ENCODE peak calls at places on chromosome 17, in five cellular contexts. C is heart left ventricle; M is fibroblast of mammary gland; R is effector memory CD4-positive, alpha-beta T cell; H is aorta. D is an unnamed sample.
A peak's percentile ranks its signal among the peaks of the same experiment; 100 is the strongest.

GRCh38 chr17:81884968-81885367 is 6.4 kb downstream of the ALYREF start:
- DNase-seq in H (peak; percentile 68), M (no peak), R (no peak), C (no peak), D (no peak)

GRCh38 chr17:83096401-83097220 is 17.2 kb downstream of the METRNL start:
- DNase-seq in M (no peak), R (no peak), H (no peak), C (no peak), D (no peak)

GRCh38 chr17:3482851-3483250 is 7.1 kb downstream of the ASPA start:
- DNase-seq in M (no peak), H (no peak), C (no peak), R (no peak), D (no peak)

GRCh38 chr17:2892305-2892971 is 96.2 kb downstream of the RAP1GAP2 start:
- DNase-seq in R (no peak), C (no peak), H (no peak), M (peak; percentile 96), D (no peak)

GRCh38 chr17:17019891-17020456 is 22.3 kb upstream of the MPRIP start:
- DNase-seq in C (no peak), M (no peak), H (peak; percentile 76), R (no peak), D (no peak)

GRCh38 chr17:58416396-58416795 is 938 bp downstream of the RNF43 start:
- DNase-seq in H (no peak), R (no peak), M (no peak), C (no peak), D (no peak)

GRCh38 chr17:66834919-66835454 is at the start of gene CACNG5:
- DNase-seq in C (no peak), M (no peak), R (no peak), H (no peak), D (no peak)

GRCh38 chr17:76370261-76370993 is 14.0 kb upstream of the SPHK1 start:
- DNase-seq in R (no peak), M (peak; percentile 99), H (peak; percentile 97), C (peak; percentile 86), D (peak; percentile 91)

GRCh38 chr17:67058036-67058435 is 13.7 kb downstream of the CACNG1 start:
- DNase-seq in C (no peak), M (no peak), H (no peak), R (no peak), D (no peak)

GRCh38 chr17:29569245-29569950 is 897 bp downstream of the TP53I13 start:
- DNase-seq in H (peak; percentile 60), M (no peak), C (peak; percentile 28), R (no peak), D (peak; percentile 59)

GRCh38 chr17:54944796-54945195 is 23.7 kb downstream of the COX11 start:
- DNase-seq in M (peak; percentile 15), R (no peak), C (no peak), H (no peak), D (no peak)

GRCh38 chr17:80109713-80110446 is 8.5 kb downstream of the GAA start:
- DNase-seq in C (no peak), R (no peak), M (no peak), H (no peak), D (no peak)

GRCh38 chr17:3944485-3945388 is 19.5 kb downstream of the ATP2A3 start:
- DNase-seq in R (peak; percentile 12), C (peak; percentile 70), M (peak; percentile 38), H (peak; percentile 88), D (no peak)

GRCh38 chr17:77802811-77803220 is 155.7 kb upstream of the TNRC6C start:
- DNase-seq in C (peak; percentile 42), R (no peak), H (peak; percentile 82), M (no peak), D (no peak)

GRCh38 chr17:59046192-59046591 is 60.5 kb downstream of the TRIM37 start:
- DNase-seq in C (no peak), R (no peak), H (no peak), M (peak; percentile 66), D (no peak)

GRCh38 chr17:51435171-51435552 is 174.8 kb downstream of the UTP18 start:
- DNase-seq in H (no peak), C (no peak), M (no peak), R (peak; percentile 44), D (no peak)

GRCh38 chr17:51260960-51261958 is 913 bp downstream of the UTP18 start:
- DNase-seq in M (no peak), H (peak; percentile 91), C (peak; percentile 70), R (peak; percentile 70), D (no peak)

GRCh38 chr17:81342700-81343070 is 47.6 kb upstream of the SLC38A10 start:
- DNase-seq in H (peak; percentile 74), C (no peak), M (no peak), R (no peak), D (no peak)

GRCh38 chr17:57400648-57401047 is 144.3 kb downstream of the MSI2 start:
- DNase-seq in M (no peak), R (no peak), H (no peak), C (no peak), D (no peak)

GRCh38 chr17:27762527-27763305 is 37.6 kb downstream of the NOS2 start:
- DNase-seq in R (no peak), H (no peak), M (peak; percentile 33), C (no peak), D (no peak)

GRCh38 chr17:63516910-63517824 is 6.0 kb upstream of the KCNH6 start:
- DNase-seq in H (no peak), M (peak; percentile 66), C (no peak), R (no peak), D (no peak)

GRCh38 chr17:32112416-32112815 is 29.9 kb upstream of the RHOT1 start:
- DNase-seq in H (no peak), M (no peak), R (no peak), C (no peak), D (no peak)

GRCh38 chr17:48792033-48792798 is 24.8 kb downstream of the TTLL6 start:
- DNase-seq in R (no peak), M (no peak), C (no peak), H (peak; percentile 9), D (no peak)

GRCh38 chr17:66713533-66714042 is 121.3 kb upstream of the CACNG5 start:
- DNase-seq in C (no peak), M (no peak), H (no peak), R (no peak), D (no peak)

GRCh38 chr17:65323055-65323454 is 185.9 kb downstream of the RGS9 start:
- DNase-seq in M (no peak), H (no peak), C (no peak), R (no peak), D (no peak)

GRCh38 chr17:28317965-28318758 is 838 bp upstream of the TMEM97 start:
- DNase-seq in M (no peak), R (no peak), H (peak; percentile 74), C (no peak), D (no peak)

GRCh38 chr17:66306413-66306812 is 4.0 kb downstream of the PRKCA start:
- DNase-seq in H (no peak), M (peak; percentile 55), R (no peak), C (no peak), D (no peak)

DNA sequence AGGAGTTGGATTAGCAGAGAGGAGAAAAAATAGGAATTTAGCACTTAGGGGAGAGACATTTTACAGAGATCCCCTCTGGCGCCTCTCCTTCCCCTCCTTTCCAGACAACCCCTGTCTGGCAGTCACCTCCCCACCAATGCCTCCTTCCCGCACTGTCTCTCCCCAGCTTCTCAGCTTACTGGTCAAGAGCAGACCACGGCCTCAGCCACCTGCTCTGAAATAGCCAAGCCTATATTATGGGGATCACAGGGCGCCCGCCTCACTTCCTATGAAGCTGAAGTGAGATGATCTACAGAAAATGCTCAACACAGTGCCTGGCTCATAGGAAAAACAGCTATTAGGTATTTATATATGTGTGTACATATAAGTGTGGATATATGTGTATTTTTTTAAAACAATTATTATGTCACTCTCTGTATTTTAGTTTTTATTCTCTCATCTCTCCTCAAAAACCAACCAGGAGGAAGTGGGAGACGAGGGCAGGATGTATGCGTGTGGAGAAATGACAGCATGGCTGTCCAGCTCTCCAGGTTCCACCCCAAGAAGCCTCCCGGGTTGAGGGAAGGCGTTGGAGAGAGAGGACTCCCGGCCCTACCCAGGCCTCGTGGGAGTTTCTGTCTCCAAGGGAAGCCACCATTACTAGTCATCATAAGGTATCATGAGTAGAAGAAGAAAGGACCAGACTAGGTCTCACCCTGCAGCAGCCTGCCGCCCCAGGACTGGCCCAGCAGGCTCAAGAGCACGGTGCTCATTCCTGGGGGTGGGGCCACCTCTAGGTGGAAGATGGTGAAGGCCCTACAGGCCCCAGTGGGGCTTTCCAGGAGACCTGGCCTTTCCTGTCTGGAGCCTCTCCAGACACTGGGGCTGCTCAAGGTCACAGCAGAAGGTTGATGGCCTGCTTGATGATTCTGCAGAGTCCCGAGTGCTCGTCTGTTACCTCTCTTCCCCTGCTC is 27.2 kb downstream of the MAP3K14 start:
- DNase-seq in C (no peak), R (no peak), H (no peak), M (no peak), D (no peak)
- H3K4me3 ChIP-seq in C (no peak overlapping the region), R (no peak overlapping the region), H (no peak overlapping the region), M (no peak overlapping the region), D (no peak overlapping the region)

GRCh38 chr17:40095944-40096791 is 4.2 kb downstream of the NR1D1 start:
- DNase-seq in C (peak; percentile 68), H (no peak), M (peak; percentile 85), R (peak; percentile 89), D (no peak)
- H3K4me3 ChIP-seq in C (no peak overlapping the region), H (no peak overlapping the region), M (no peak overlapping the region), R (peak overlapping the region; percentile 41), D (no peak overlapping the region)

GRCh38 chr17:36703860-36704266 is 102.5 kb downstream of the MRM1 start:
- DNase-seq in H (peak; percentile 69), M (peak; percentile 10), C (no peak), R (no peak), D (no peak)
- H3K4me3 ChIP-seq in H (no peak overlapping the region), M (no peak overlapping the region), C (no peak overlapping the region), R (no peak overlapping the region), D (peak overlapping the region; percentile 19)

GRCh38 chr17:8744086-8744781 is 402 bp downstream of the CCDC42 start:
- DNase-seq in H (no peak), C (no peak), R (no peak), M (no peak), D (no peak)

GRCh38 chr17:8747731-8748130 is 3.1 kb upstream of the CCDC42 start:
- DNase-seq in R (no peak), C (no peak), H (no peak), M (no peak), D (no peak)

GRCh38 chr17:8742828-8743227 is 1.8 kb downstream of the CCDC42 start:
- DNase-seq in R (no peak), M (no peak), C (no peak), H (no peak), D (no peak)

GRCh38 chr17:8745586-8746500 is 1.2 kb upstream of the CCDC42 start:
- DNase-seq in M (peak; percentile 56), C (peak; percentile 73), R (peak; percentile 50), H (peak; percentile 96), D (peak; percentile 70)

DNA sequence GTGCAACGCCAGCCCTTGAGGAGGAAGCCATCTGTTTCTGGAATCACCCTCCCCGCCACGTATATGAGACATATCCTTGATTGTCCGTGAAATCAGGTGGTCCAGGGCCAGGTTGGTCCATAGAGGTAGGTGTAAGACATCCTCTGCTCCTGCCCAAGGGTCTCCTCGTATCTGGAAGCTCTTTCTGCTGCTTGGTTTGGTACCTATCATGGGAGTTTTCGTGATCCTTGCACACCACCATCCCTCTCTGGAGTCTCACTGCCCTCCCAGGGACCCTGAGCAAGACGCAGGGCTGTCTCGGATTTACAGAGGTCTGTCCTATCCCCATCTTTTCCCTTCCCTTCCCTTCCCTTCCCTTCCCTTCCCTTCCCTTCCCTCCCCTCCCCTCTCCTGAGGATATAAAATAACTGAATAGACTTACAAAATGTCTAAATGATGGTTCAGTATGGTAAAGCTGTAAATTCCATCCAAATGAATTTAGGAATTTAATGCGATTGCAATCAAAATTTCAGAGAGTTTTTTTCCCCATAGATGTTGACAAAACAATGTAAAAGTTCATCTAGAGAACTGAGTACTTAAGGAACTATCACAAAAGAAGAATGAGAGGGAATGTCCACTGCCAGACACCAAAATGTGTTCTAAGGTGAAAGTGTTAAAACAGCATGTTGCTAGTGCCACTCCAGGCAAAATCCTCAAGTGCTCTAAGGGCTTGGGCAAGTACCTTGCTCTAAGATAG is 2.0 kb upstream of the CCDC42 start:
- DNase-seq in R (no peak), C (no peak), M (no peak), H (no peak), D (no peak)
- H3K4me3 ChIP-seq in R (peak overlapping the region; percentile 67), C (peak overlapping the region; percentile 70), M (peak overlapping the region; percentile 58), H (peak overlapping the region; percentile 21), D (peak overlapping the region; percentile 71)

D was measured in right atrium auricular region.